ENCODE peak calls at places on chromosomes 5 and 9, in ten cellular contexts. One of them, this sample, is unnamed.

GRCh38 chr9:133356391-133357091 is at the start of the genes SURF1 and SURF2:
- DNase-seq in NCI-H1092 treated with DMSO at 0.1 percent for 48 hours: peak
- DNase-seq in NCI-H1105 treated with DMSO at 0.1 percent for 48 hours: peak
- DNase-seq in GM03348: peak
- DNase-seq in stimulated activated CD4-positive, alpha-beta T cell treated with anti-CD3 and anti-CD28 coated beads, Interleukin-15, amount 100 ng/mL, for 1 hour: peak
- DNase-seq in NAMALWA: peak
- DNase-seq in COR-L47: peak
- DNase-seq in stimulated activated CD8-positive, alpha-beta memory T cell treated with anti-CD3 and anti-CD28 coated beads, Interleukin-7, amount 100 ng/mL, for 4 hours: peak
- DNase-seq in posterior cingulate gyrus: peak
- DNase-seq in Peyer's patch: peak
- DNase-seq in this sample: peak

GRCh38 chr9:122374885-122375420 is 4.1 kb downstream of the PTGS1 start:
- DNase-seq in NCI-H1092 treated with DMSO at 0.1 percent for 48 hours: no peak
- DNase-seq in NCI-H1105 treated with DMSO at 0.1 percent for 48 hours: no peak
- DNase-seq in GM03348: peak
- DNase-seq in stimulated activated CD4-positive, alpha-beta T cell treated with anti-CD3 and anti-CD28 coated beads, Interleukin-15, amount 100 ng/mL, for 1 hour: no peak
- DNase-seq in NAMALWA: no peak
- DNase-seq in COR-L47: no peak
- DNase-seq in stimulated activated CD8-positive, alpha-beta memory T cell treated with anti-CD3 and anti-CD28 coated beads, Interleukin-7, amount 100 ng/mL, for 4 hours: no peak
- DNase-seq in posterior cingulate gyrus: no peak
- DNase-seq in Peyer's patch: peak
- DNase-seq in this sample: no peak

GRCh38 chr9:134177624-134178393 is 13.4 kb upstream of the RNU6ATAC start:
- DNase-seq in NCI-H1092 treated with DMSO at 0.1 percent for 48 hours: no peak
- DNase-seq in NCI-H1105 treated with DMSO at 0.1 percent for 48 hours: no peak
- DNase-seq in GM03348: no peak
- DNase-seq in stimulated activated CD4-positive, alpha-beta T cell treated with anti-CD3 and anti-CD28 coated beads, Interleukin-15, amount 100 ng/mL, for 1 hour: no peak
- DNase-seq in NAMALWA: no peak
- DNase-seq in COR-L47: no peak
- DNase-seq in stimulated activated CD8-positive, alpha-beta memory T cell treated with anti-CD3 and anti-CD28 coated beads, Interleukin-7, amount 100 ng/mL, for 4 hours: no peak
- DNase-seq in posterior cingulate gyrus: peak
- DNase-seq in Peyer's patch: peak
- DNase-seq in this sample: no peak

GRCh38 chr9:111605041-111605559 is 5.7 kb upstream of the PTGR1 start:
- DNase-seq in NCI-H1092 treated with DMSO at 0.1 percent for 48 hours: no peak
- DNase-seq in NCI-H1105 treated with DMSO at 0.1 percent for 48 hours: no peak
- DNase-seq in GM03348: no peak
- DNase-seq in stimulated activated CD4-positive, alpha-beta T cell treated with anti-CD3 and anti-CD28 coated beads, Interleukin-15, amount 100 ng/mL, for 1 hour: no peak
- DNase-seq in NAMALWA: no peak
- DNase-seq in COR-L47: no peak
- DNase-seq in stimulated activated CD8-positive, alpha-beta memory T cell treated with anti-CD3 and anti-CD28 coated beads, Interleukin-7, amount 100 ng/mL, for 4 hours: no peak
- DNase-seq in posterior cingulate gyrus: no peak
- DNase-seq in Peyer's patch: peak
- DNase-seq in this sample: no peak

GRCh38 chr5:172646716-172647285 is 5.7 kb downstream of the NEURL1B start:
- DNase-seq in NCI-H1092 treated with DMSO at 0.1 percent for 48 hours: no peak
- DNase-seq in NCI-H1105 treated with DMSO at 0.1 percent for 48 hours: no peak
- DNase-seq in GM03348: peak
- DNase-seq in stimulated activated CD4-positive, alpha-beta T cell treated with anti-CD3 and anti-CD28 coated beads, Interleukin-15, amount 100 ng/mL, for 1 hour: no peak
- DNase-seq in NAMALWA: no peak
- DNase-seq in COR-L47: no peak
- DNase-seq in stimulated activated CD8-positive, alpha-beta memory T cell treated with anti-CD3 and anti-CD28 coated beads, Interleukin-7, amount 100 ng/mL, for 4 hours: no peak
- DNase-seq in posterior cingulate gyrus: no peak
- DNase-seq in Peyer's patch: no peak
- DNase-seq in this sample: peak

GRCh38 chr9:28032178-28032532 is 458.9 kb upstream of the C9orf72 start:
- DNase-seq in NCI-H1092 treated with DMSO at 0.1 percent for 48 hours: no peak
- DNase-seq in NCI-H1105 treated with DMSO at 0.1 percent for 48 hours: no peak
- DNase-seq in GM03348: no peak
- DNase-seq in stimulated activated CD4-positive, alpha-beta T cell treated with anti-CD3 and anti-CD28 coated beads, Interleukin-15, amount 100 ng/mL, for 1 hour: no peak
- DNase-seq in NAMALWA: no peak
- DNase-seq in COR-L47: no peak
- DNase-seq in stimulated activated CD8-positive, alpha-beta memory T cell treated with anti-CD3 and anti-CD28 coated beads, Interleukin-7, amount 100 ng/mL, for 4 hours: no peak
- DNase-seq in posterior cingulate gyrus: no peak
- DNase-seq in Peyer's patch: no peak
- DNase-seq in this sample: no peak

GRCh38 chr5:167466992-167467391 is 824.5 kb upstream of the WWC1 start:
- DNase-seq in NCI-H1092 treated with DMSO at 0.1 percent for 48 hours: no peak
- DNase-seq in NCI-H1105 treated with DMSO at 0.1 percent for 48 hours: no peak
- DNase-seq in GM03348: no peak
- DNase-seq in stimulated activated CD4-positive, alpha-beta T cell treated with anti-CD3 and anti-CD28 coated beads, Interleukin-15, amount 100 ng/mL, for 1 hour: no peak
- DNase-seq in NAMALWA: no peak
- DNase-seq in COR-L47: no peak
- DNase-seq in stimulated activated CD8-positive, alpha-beta memory T cell treated with anti-CD3 and anti-CD28 coated beads, Interleukin-7, amount 100 ng/mL, for 4 hours: no peak
- DNase-seq in posterior cingulate gyrus: no peak
- DNase-seq in Peyer's patch: no peak
- DNase-seq in this sample: no peak

GRCh38 chr5:173852790-173853350 is 35.3 kb upstream of the CPEB4 start:
- DNase-seq in NCI-H1092 treated with DMSO at 0.1 percent for 48 hours: no peak
- DNase-seq in NCI-H1105 treated with DMSO at 0.1 percent for 48 hours: no peak
- DNase-seq in GM03348: no peak
- DNase-seq in stimulated activated CD4-positive, alpha-beta T cell treated with anti-CD3 and anti-CD28 coated beads, Interleukin-15, amount 100 ng/mL, for 1 hour: no peak
- DNase-seq in NAMALWA: no peak
- DNase-seq in COR-L47: no peak
- DNase-seq in stimulated activated CD8-positive, alpha-beta memory T cell treated with anti-CD3 and anti-CD28 coated beads, Interleukin-7, amount 100 ng/mL, for 4 hours: no peak
- DNase-seq in posterior cingulate gyrus: no peak
- DNase-seq in Peyer's patch: no peak
- DNase-seq in this sample: no peak

GRCh38 chr5:138352722-138353549 is 451 bp downstream of the KDM3B start:
- DNase-seq in NCI-H1092 treated with DMSO at 0.1 percent for 48 hours: peak
- DNase-seq in NCI-H1105 treated with DMSO at 0.1 percent for 48 hours: peak
- DNase-seq in GM03348: peak
- DNase-seq in stimulated activated CD4-positive, alpha-beta T cell treated with anti-CD3 and anti-CD28 coated beads, Interleukin-15, amount 100 ng/mL, for 1 hour: peak
- DNase-seq in NAMALWA: peak
- DNase-seq in COR-L47: no peak
- DNase-seq in stimulated activated CD8-positive, alpha-beta memory T cell treated with anti-CD3 and anti-CD28 coated beads, Interleukin-7, amount 100 ng/mL, for 4 hours: peak
- DNase-seq in posterior cingulate gyrus: peak
- DNase-seq in Peyer's patch: peak
- DNase-seq in this sample: peak

GRCh38 chr9:16429671-16430070 is 440.8 kb downstream of the BNC2 start:
- DNase-seq in NCI-H1092 treated with DMSO at 0.1 percent for 48 hours: no peak
- DNase-seq in NCI-H1105 treated with DMSO at 0.1 percent for 48 hours: no peak
- DNase-seq in GM03348: no peak
- DNase-seq in stimulated activated CD4-positive, alpha-beta T cell treated with anti-CD3 and anti-CD28 coated beads, Interleukin-15, amount 100 ng/mL, for 1 hour: no peak
- DNase-seq in NAMALWA: no peak
- DNase-seq in COR-L47: no peak
- DNase-seq in stimulated activated CD8-positive, alpha-beta memory T cell treated with anti-CD3 and anti-CD28 coated beads, Interleukin-7, amount 100 ng/mL, for 4 hours: no peak
- DNase-seq in posterior cingulate gyrus: no peak
- DNase-seq in Peyer's patch: no peak
- DNase-seq in this sample: no peak

GRCh38 chr9:91496351-91496750 is 72.7 kb upstream of the NFIL3 start:
- DNase-seq in NCI-H1092 treated with DMSO at 0.1 percent for 48 hours: no peak
- DNase-seq in NCI-H1105 treated with DMSO at 0.1 percent for 48 hours: no peak
- DNase-seq in GM03348: no peak
- DNase-seq in stimulated activated CD4-positive, alpha-beta T cell treated with anti-CD3 and anti-CD28 coated beads, Interleukin-15, amount 100 ng/mL, for 1 hour: no peak
- DNase-seq in NAMALWA: no peak
- DNase-seq in COR-L47: no peak
- DNase-seq in stimulated activated CD8-positive, alpha-beta memory T cell treated with anti-CD3 and anti-CD28 coated beads, Interleukin-7, amount 100 ng/mL, for 4 hours: no peak
- DNase-seq in posterior cingulate gyrus: no peak
- DNase-seq in Peyer's patch: no peak
- DNase-seq in this sample: no peak

GRCh38 chr5:132655821-132656773 is 1.9 kb upstream of the IL13 start:
- DNase-seq in NCI-H1092 treated with DMSO at 0.1 percent for 48 hours: peak
- DNase-seq in NCI-H1105 treated with DMSO at 0.1 percent for 48 hours: no peak
- DNase-seq in GM03348: peak
- DNase-seq in stimulated activated CD4-positive, alpha-beta T cell treated with anti-CD3 and anti-CD28 coated beads, Interleukin-15, amount 100 ng/mL, for 1 hour: peak
- DNase-seq in NAMALWA: no peak
- DNase-seq in COR-L47: no peak
- DNase-seq in stimulated activated CD8-positive, alpha-beta memory T cell treated with anti-CD3 and anti-CD28 coated beads, Interleukin-7, amount 100 ng/mL, for 4 hours: peak
- DNase-seq in posterior cingulate gyrus: peak
- DNase-seq in Peyer's patch: no peak
- DNase-seq in this sample: no peak

GRCh38 chr9:124355941-124356744 is 59.1 kb downstream of the PSMB7 start:
- DNase-seq in NCI-H1092 treated with DMSO at 0.1 percent for 48 hours: no peak
- DNase-seq in NCI-H1105 treated with DMSO at 0.1 percent for 48 hours: no peak
- DNase-seq in GM03348: no peak
- DNase-seq in stimulated activated CD4-positive, alpha-beta T cell treated with anti-CD3 and anti-CD28 coated beads, Interleukin-15, amount 100 ng/mL, for 1 hour: no peak
- DNase-seq in NAMALWA: no peak
- DNase-seq in COR-L47: no peak
- DNase-seq in stimulated activated CD8-positive, alpha-beta memory T cell treated with anti-CD3 and anti-CD28 coated beads, Interleukin-7, amount 100 ng/mL, for 4 hours: no peak
- DNase-seq in posterior cingulate gyrus: no peak
- DNase-seq in Peyer's patch: no peak
- DNase-seq in this sample: no peak

GRCh38 chr9:114314256-114314867 is 8.5 kb upstream of the ORM1 start:
- DNase-seq in NCI-H1092 treated with DMSO at 0.1 percent for 48 hours: no peak
- DNase-seq in NCI-H1105 treated with DMSO at 0.1 percent for 48 hours: no peak
- DNase-seq in GM03348: no peak
- DNase-seq in stimulated activated CD4-positive, alpha-beta T cell treated with anti-CD3 and anti-CD28 coated beads, Interleukin-15, amount 100 ng/mL, for 1 hour: no peak
- DNase-seq in NAMALWA: no peak
- DNase-seq in COR-L47: no peak
- DNase-seq in stimulated activated CD8-positive, alpha-beta memory T cell treated with anti-CD3 and anti-CD28 coated beads, Interleukin-7, amount 100 ng/mL, for 4 hours: no peak
- DNase-seq in posterior cingulate gyrus: no peak
- DNase-seq in Peyer's patch: no peak
- DNase-seq in this sample: no peak

GRCh38 chr9:113632776-113633590 is 169.5 kb downstream of the RGS3 start:
- DNase-seq in NCI-H1092 treated with DMSO at 0.1 percent for 48 hours: no peak
- DNase-seq in NCI-H1105 treated with DMSO at 0.1 percent for 48 hours: no peak
- DNase-seq in GM03348: no peak
- DNase-seq in stimulated activated CD4-positive, alpha-beta T cell treated with anti-CD3 and anti-CD28 coated beads, Interleukin-15, amount 100 ng/mL, for 1 hour: no peak
- DNase-seq in NAMALWA: no peak
- DNase-seq in COR-L47: no peak
- DNase-seq in stimulated activated CD8-positive, alpha-beta memory T cell treated with anti-CD3 and anti-CD28 coated beads, Interleukin-7, amount 100 ng/mL, for 4 hours: no peak
- DNase-seq in posterior cingulate gyrus: peak
- DNase-seq in Peyer's patch: peak
- DNase-seq in this sample: no peak